ENCODE peak calls at places on chromosomes 3 and 15, in six cellular contexts. N is H1, S is foreskin fibroblast, F is endothelial cell of umbilical vein, C is AG10803, I is fibroblast of lung. Q is an unnamed sample.
A peak's percentile ranks its signal among the peaks of the same experiment; 100 is the strongest.

GRCh38 chr3:41200669-41201021 is 1.3 kb downstream of the CTNNB1 start:
- DNase-seq in S (peak; percentile 35), N (no peak), C (peak; percentile 56), F (peak; percentile 57), I (peak; percentile 49), Q (peak; percentile 81)

GRCh38 chr3:66372681-66373350 is 128.0 kb downstream of the LRIG1 start:
- DNase-seq in I (no peak), F (peak; percentile 29), C (no peak), S (no peak), N (peak; percentile 51), Q (no peak)

GRCh38 chr3:3264796-3265195 is 85.3 kb upstream of the CRBN start:
- DNase-seq in S (no peak), N (no peak), C (no peak), I (no peak), F (no peak), Q (no peak)

GRCh38 chr15:64693134-64693533 is 82.3 kb downstream of the RBPMS2 start:
- DNase-seq in C (peak; percentile 95), I (peak; percentile 93), F (no peak), S (peak; percentile 86), N (no peak), Q (peak; percentile 83)

GRCh38 chr3:41288785-41289184 is 89.5 kb downstream of the CTNNB1 start:
- DNase-seq in N (no peak), C (no peak), S (no peak), I (no peak), F (no peak), Q (no peak)

GRCh38 chr3:131350506-131350905 is 31.1 kb upstream of the NUDT16 start:
- DNase-seq in S (peak; percentile 18), I (no peak), C (peak; percentile 59), N (no peak), F (no peak), Q (peak; percentile 13)

GRCh38 chr3:134369861-134370596 is 4.2 kb downstream of the AMOTL2 start:
- DNase-seq in I (no peak), S (no peak), N (no peak), C (peak; percentile 37), F (peak; percentile 59), Q (no peak)

GRCh38 chr3:61956236-61956635 is 394.9 kb downstream of the PTPRG start:
- DNase-seq in S (peak; percentile 69), F (no peak), I (peak; percentile 84), C (peak; percentile 83), N (no peak), Q (peak; percentile 39)

GRCh38 chr3:130635978-130636377 is 110.7 kb downstream of the PIK3R4 start:
- DNase-seq in C (no peak), I (no peak), S (no peak), F (no peak), N (no peak), Q (no peak)

GRCh38 chr3:189664311-189664710 is 33.1 kb downstream of the TP63 start:
- DNase-seq in N (no peak), I (peak; percentile 91), S (peak; percentile 89), C (peak; percentile 95), F (peak; percentile 26), Q (peak; percentile 82)

GRCh38 chr3:131540143-131540542 is 37.4 kb upstream of the MRPL3 start:
- DNase-seq in S (no peak), I (no peak), C (peak; percentile 44), F (no peak), N (no peak), Q (no peak)

GRCh38 chr15:47715856-47716445 is 1.4 kb upstream of the SEMA6D start:
- DNase-seq in C (peak; percentile 10), F (peak; percentile 89), I (peak; percentile 88), N (no peak), S (peak; percentile 31), Q (no peak)

GRCh38 chr3:141231923-141232861 is 567 bp downstream of the PXYLP1 start:
- DNase-seq in C (no peak), F (peak; percentile 16), N (no peak), I (no peak), S (no peak), Q (no peak)

GRCh38 chr15:78840661-78841060 is 29.4 kb upstream of the ADAMTS7 start:
- DNase-seq in F (no peak), C (peak; percentile 11), S (no peak), I (no peak), N (no peak), Q (no peak)

GRCh38 chr3:14620512-14620911 is 31.1 kb upstream of the CCDC174 start:
- DNase-seq in N (no peak), C (no peak), I (no peak), F (no peak), S (no peak), Q (no peak)

GRCh38 chr3:151268267-151269235 is 9.8 kb downstream of the P2RY14 start:
- DNase-seq in C (no peak), N (no peak), S (no peak), I (no peak), F (no peak), Q (no peak)

GRCh38 chr3:186108106-186108940 is 566 bp downstream of the ETV5 start:
- DNase-seq in S (peak; percentile 47), C (peak; percentile 58), I (peak; percentile 66), F (peak; percentile 64), N (no peak), Q (peak; percentile 71)

GRCh38 chr15:65300924-65301441 is 3.5 kb upstream of the RNU5B-1 start:
- DNase-seq in I (no peak), N (no peak), S (no peak), C (no peak), F (no peak), Q (no peak)

GRCh38 chr15:52228928-52229327 is 37.7 kb upstream of the GNB5 start:
- DNase-seq in I (no peak), C (no peak), F (no peak), S (no peak), N (peak; percentile 51), Q (no peak)

GRCh38 chr3:183265157-183265642 is 12.1 kb downstream of the B3GNT5 start:
- DNase-seq in I (peak; percentile 60), S (no peak), C (peak; percentile 13), N (no peak), F (no peak), Q (peak; percentile 48)

GRCh38 chr15:58987501-58988010 is at the start of gene RNF111:
- DNase-seq in F (peak; percentile 96), I (peak; percentile 98), N (peak; percentile 46), S (peak; percentile 93), C (peak; percentile 98), Q (peak; percentile 97)

GRCh38 chr3:4994144-4994730 is 15.0 kb downstream of the BHLHE40 start:
- DNase-seq in S (peak; percentile 58), C (peak; percentile 50), I (peak; percentile 34), N (no peak), F (no peak), Q (peak; percentile 52)

GRCh38 chr15:37585966-37586656 is 348.3 kb upstream of the TMCO5A start:
- DNase-seq in C (peak; percentile 59), S (peak; percentile 30), F (no peak), I (peak; percentile 79), N (no peak), Q (no peak)

GRCh38 chr15:79082363-79083070 is 8.1 kb downstream of the RASGRF1 start:
- DNase-seq in I (no peak), C (no peak), N (no peak), F (no peak), S (no peak), Q (no peak)

GRCh38 chr15:63836579-63836978 is 2.8 kb upstream of the HERC1 start:
- DNase-seq in N (no peak), C (no peak), I (no peak), F (peak; percentile 99), S (peak; percentile 8), Q (no peak)

GRCh38 chr15:68224546-68225250 is 4.8 kb downstream of the CLN6 start:
- DNase-seq in C (no peak), F (no peak), N (no peak), S (no peak), I (no peak), Q (no peak)

GRCh38 chr15:92817339-92817886 is 82.7 kb upstream of the CHD2 start:
- DNase-seq in I (no peak), C (no peak), N (no peak), F (no peak), S (no peak), Q (no peak)

GRCh38 chr3:77362936-77363335 is 323.0 kb downstream of the ROBO2 start:
- DNase-seq in N (no peak), I (no peak), S (no peak), F (no peak), C (no peak), Q (no peak)
- TF ChIP-seq CTCF in N (no peak), I (no peak), S (no peak), F (no peak), C (no peak), Q (no peak)

DNA sequence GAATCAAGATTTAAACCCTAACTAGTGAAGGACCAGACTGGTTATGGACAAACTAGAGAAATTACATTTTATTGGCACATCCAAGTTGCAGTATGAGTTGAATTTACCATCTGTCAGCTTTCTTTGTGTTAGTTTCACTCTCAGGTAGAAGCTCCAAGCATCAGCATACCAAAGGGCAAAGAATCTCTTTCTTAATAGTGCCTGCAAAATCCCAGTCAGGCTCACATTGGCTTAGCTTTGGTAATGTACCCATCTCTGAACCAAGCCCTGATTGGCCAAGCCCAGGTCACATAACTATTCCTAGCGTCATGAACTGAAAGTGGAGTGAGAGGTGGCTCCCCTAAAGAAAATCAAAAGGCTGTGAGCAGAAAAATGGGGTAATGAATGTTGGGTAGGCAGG is 66.9 kb downstream of the CCNL1 start:
- DNase-seq in N (no peak), C (no peak), I (no peak), S (no peak), F (no peak), Q (no peak)
- H3K4me3 ChIP-seq in N (no peak overlapping the region), C (no peak overlapping the region), I (no peak overlapping the region), S (no peak overlapping the region), F (no peak overlapping the region), Q (no peak overlapping the region)

DNA sequence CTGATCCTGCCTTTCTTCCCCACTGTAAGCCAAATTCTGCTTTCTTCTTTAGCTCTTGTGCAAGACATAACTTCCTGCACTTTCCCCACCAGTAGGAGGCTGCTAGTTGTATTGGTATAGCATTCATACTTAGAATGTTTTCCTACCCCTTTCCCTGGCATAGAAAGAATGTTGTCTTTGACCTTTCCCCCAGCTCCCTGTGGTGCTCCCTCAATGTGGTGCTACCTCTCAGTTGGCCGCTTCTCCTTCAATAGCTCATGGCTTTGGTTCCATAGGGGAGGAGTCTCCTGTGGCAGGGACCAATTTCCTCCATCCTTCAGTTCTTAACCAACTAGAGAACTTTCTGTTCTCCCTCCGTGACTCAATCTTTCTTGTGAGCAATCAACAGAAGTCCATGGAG is 67.5 kb upstream of the AKAP13 start:
- DNase-seq in C (peak; percentile 62), S (no peak), I (peak; percentile 53), N (no peak), F (no peak), Q (peak; percentile 62)
- TF ChIP-seq CTCF in C (peak; percentile 49), S (peak; percentile 15), I (peak; percentile 41), N (no peak), F (no peak), Q (peak; percentile 41)

DNA sequence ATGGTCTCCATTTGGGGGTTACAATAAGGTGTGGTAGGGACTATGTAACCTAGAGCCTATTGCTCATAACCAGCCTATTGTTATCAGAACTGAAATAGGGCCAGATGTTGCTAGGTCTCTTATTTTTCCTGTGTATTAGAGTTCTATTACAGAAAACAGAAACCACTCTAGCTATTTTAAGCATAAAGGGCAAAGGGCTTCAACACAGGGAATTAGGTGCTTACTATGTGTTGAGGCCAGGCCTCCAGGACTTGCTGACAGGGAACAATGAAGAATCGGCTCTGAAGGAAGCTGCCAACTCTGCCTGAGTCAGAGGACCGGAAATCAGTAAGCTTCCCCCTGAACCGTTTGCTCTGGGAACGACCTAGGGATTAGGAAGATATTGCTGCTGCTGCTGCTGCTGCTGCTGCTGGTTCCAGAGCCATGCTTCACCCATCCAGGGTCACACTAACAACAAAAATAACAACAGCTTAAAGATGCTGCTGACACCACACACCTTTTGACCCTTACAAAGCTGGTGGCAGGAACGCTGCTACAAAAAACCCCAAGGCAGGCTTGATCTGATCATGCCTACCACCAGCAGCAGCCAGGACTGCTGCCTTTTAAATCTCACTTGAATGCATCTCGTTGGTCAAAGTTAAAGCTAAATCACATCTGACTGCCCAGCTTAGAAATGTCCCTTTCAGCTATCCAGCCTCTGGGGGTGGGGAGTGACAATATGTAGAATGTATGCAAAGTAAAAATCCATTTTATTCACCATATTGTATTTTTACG is 276.9 kb upstream of the IL12A start:
- DNase-seq in F (peak; percentile 99), I (peak; percentile 80), N (no peak), S (peak; percentile 94), C (peak; percentile 91), Q (peak; percentile 92)
- H3K4me3 ChIP-seq in F (no peak overlapping the region), I (no peak overlapping the region), N (no peak overlapping the region), S (no peak overlapping the region), C (no peak overlapping the region), Q (no peak overlapping the region)

Q was measured in fibroblast of villous mesenchyme.